ENCODE peak calls at places on chromosome 2, in eight cellular contexts. M, T, Y, U, A, O, K and X are unnamed samples.

GRCh38 chr2:171411791-171412483 is 21.9 kb downstream of the METTL8 start:
- DNase-seq in K (no peak), A (no peak), M (no peak), Y (peak), O (no peak), T (no peak), U (no peak), X (peak)

GRCh38 chr2:239630618-239631286 is 229.9 kb upstream of the HDAC4 start:
- DNase-seq in T (no peak), Y (peak), U (no peak), A (no peak), O (peak), K (no peak), M (peak), X (no peak)

GRCh38 chr2:105842555-105842954 is 97.8 kb downstream of the NCK2 start:
- DNase-seq in M (no peak), O (no peak), Y (no peak), A (no peak), K (no peak), T (no peak), U (no peak), X (no peak)

GRCh38 chr2:181356526-181356925 is 100.7 kb upstream of the ITGA4 start:
- DNase-seq in A (no peak), O (no peak), K (no peak), U (no peak), Y (no peak), T (no peak), M (no peak), X (no peak)

GRCh38 chr2:105853354-105854088 is 108.8 kb downstream of the NCK2 start:
- DNase-seq in O (no peak), M (no peak), K (no peak), A (peak), U (no peak), T (no peak), Y (peak), X (peak)

GRCh38 chr2:241882090-241882625 is 12.6 kb downstream of the RTP5 start:
- DNase-seq in M (no peak), Y (no peak), T (no peak), K (no peak), A (no peak), U (no peak), O (no peak), X (no peak)

GRCh38 chr2:205679410-205680009 is 2.8 kb upstream of the NRP2 start:
- DNase-seq in A (no peak), T (no peak), M (no peak), K (no peak), O (no peak), Y (peak), U (no peak), X (peak)

GRCh38 chr2:217959723-217960122 is 43.1 kb downstream of the TNS1 start:
- DNase-seq in A (no peak), O (no peak), Y (no peak), K (no peak), M (no peak), U (peak), T (no peak), X (no peak)

GRCh38 chr2:69642709-69643601 is 584 bp downstream of the AAK1 start:
- DNase-seq in U (peak), A (no peak), O (peak), M (peak), K (peak), T (peak), Y (peak), X (peak)

GRCh38 chr2:174012347-174013309 is 47.5 kb upstream of the SP3 start:
- DNase-seq in M (peak), U (peak), Y (peak), T (peak), O (no peak), A (no peak), K (peak), X (no peak)

GRCh38 chr2:180847073-180847472 is 133.3 kb upstream of the UBE2E3 start:
- DNase-seq in A (no peak), Y (no peak), O (no peak), K (no peak), T (no peak), M (no peak), U (no peak), X (no peak)

GRCh38 chr2:75577280-75577679 is 16.5 kb upstream of the EVA1A start:
- DNase-seq in M (no peak), A (no peak), U (no peak), T (no peak), Y (peak), K (no peak), O (no peak), X (peak)

GRCh38 chr2:169329669-169330554 is 32.4 kb downstream of the LRP2 start:
- DNase-seq in Y (no peak), A (no peak), O (no peak), T (no peak), M (no peak), K (no peak), U (no peak), X (no peak)

GRCh38 chr2:128801581-128801980 is 482.9 kb upstream of the HS6ST1 start:
- DNase-seq in O (no peak), M (no peak), K (no peak), U (no peak), A (no peak), Y (no peak), T (no peak), X (no peak)

GRCh38 chr2:227717687-227718567 is at the start of gene SLC19A3:
- DNase-seq in U (peak), Y (peak), A (no peak), K (peak), O (peak), T (peak), M (peak), X (peak)

GRCh38 chr2:152523091-152523490 is 188.1 kb downstream of the FMNL2 start:
- DNase-seq in Y (peak), A (no peak), O (no peak), U (no peak), K (no peak), T (no peak), M (no peak), X (peak)

GRCh38 chr2:42951263-42951938 is 159.0 kb upstream of the HAAO start:
- DNase-seq in A (no peak), M (no peak), Y (no peak), K (no peak), O (no peak), U (no peak), T (no peak), X (no peak)

GRCh38 chr2:58521803-58522602 is 280.9 kb upstream of the FANCL start:
- DNase-seq in O (no peak), K (no peak), M (no peak), U (no peak), Y (peak), A (no peak), T (no peak), X (peak)

GRCh38 chr2:113124181-113124961 is 3.0 kb upstream of the IL1RN start:
- DNase-seq in Y (peak), A (no peak), U (no peak), T (no peak), O (no peak), K (no peak), M (no peak), X (peak)

GRCh38 chr2:2326053-2326452 is 5.0 kb downstream of the MYT1L start:
- DNase-seq in O (no peak), A (no peak), Y (no peak), U (no peak), K (no peak), M (no peak), T (no peak), X (no peak)

GRCh38 chr2:220556658-220557057 is 929.2 kb downstream of the SLC4A3 start:
- DNase-seq in Y (peak), O (no peak), U (no peak), A (no peak), T (no peak), K (no peak), M (no peak), X (peak)

GRCh38 chr2:145460151-145460550 is 940.2 kb upstream of the ZEB2 start:
- DNase-seq in U (no peak), T (no peak), Y (no peak), K (no peak), A (no peak), M (no peak), O (no peak), X (no peak)

GRCh38 chr2:212156114-212156513 is 382.5 kb downstream of the ERBB4 start:
- DNase-seq in T (no peak), A (no peak), U (no peak), O (no peak), K (no peak), Y (no peak), M (no peak), X (no peak)

GRCh38 chr2:31429040-31429439 is 14.5 kb upstream of the XDH start:
- DNase-seq in O (no peak), M (no peak), A (no peak), U (no peak), T (no peak), Y (no peak), K (no peak), X (no peak)

GRCh38 chr2:75528221-75528977 is 32.3 kb downstream of the EVA1A start:
- DNase-seq in T (no peak), A (no peak), Y (peak), K (peak), O (no peak), U (peak), M (no peak), X (peak)

GRCh38 chr2:98917031-98917459 is 19.0 kb downstream of the CRACDL start:
- DNase-seq in A (peak), O (peak), Y (peak), K (no peak), U (no peak), T (no peak), M (peak), X (peak)

GRCh38 chr2:122100371-122101150 is 345.1 kb downstream of the TSN start:
- DNase-seq in A (no peak), T (no peak), M (no peak), U (peak), Y (no peak), O (no peak), K (no peak), X (no peak)

GRCh38 chr2:113079123-113079522 is 11.4 kb downstream of the IL1F10 start:
- DNase-seq in Y (peak), A (no peak), M (no peak), U (no peak), T (no peak), K (no peak), O (no peak), X (no peak)

GRCh38 chr2:185035906-185036305 is 437.6 kb downstream of the ZNF804A start:
- DNase-seq in U (no peak), K (no peak), A (no peak), O (no peak), M (no peak), Y (no peak), T (no peak), X (no peak)

GRCh38 chr2:18949871-18950597 is 360.7 kb upstream of the NT5C1B start:
- DNase-seq in A (no peak), Y (no peak), U (no peak), K (no peak), M (peak), O (peak), T (no peak), X (no peak)

GRCh38 chr2:201971516-201972228 is 62.0 kb upstream of the FZD7 start:
- DNase-seq in K (no peak), U (no peak), M (no peak), T (no peak), A (no peak), O (no peak), Y (no peak), X (no peak)

GRCh38 chr2:133561045-133561852 is 7.0 kb downstream of the NCKAP5 start:
- DNase-seq in K (no peak), Y (peak), A (peak), U (no peak), M (peak), O (peak), T (no peak), X (peak)

GRCh38 chr2:870426-870825 is 80.2 kb upstream of the SNTG2 start:
- DNase-seq in A (no peak), T (no peak), Y (no peak), K (no peak), O (no peak), U (no peak), M (no peak), X (no peak)

GRCh38 chr2:239943571-239943970 is 81.6 kb downstream of the NDUFA10 start:
- DNase-seq in U (no peak), Y (no peak), K (no peak), M (no peak), T (no peak), A (no peak), O (no peak), X (no peak)

GRCh38 chr2:207792244-207792785 is 22.6 kb upstream of the FZD5 start:
- DNase-seq in A (peak), O (no peak), Y (peak), K (no peak), T (no peak), U (peak), M (no peak), X (peak)

GRCh38 chr2:100142393-100142792 is at the start of gene AFF3:
- DNase-seq in O (no peak), M (no peak), T (no peak), Y (no peak), K (no peak), U (no peak), A (no peak), X (no peak)

GRCh38 chr2:120741514-120742448 is 6.1 kb downstream of the GLI2 start:
- DNase-seq in M (no peak), U (peak), A (no peak), K (peak), Y (no peak), O (no peak), T (no peak), X (no peak)

GRCh38 chr2:231425291-231425810 is 29.8 kb downstream of the B3GNT7 start:
- DNase-seq in T (no peak), U (no peak), M (no peak), A (no peak), K (no peak), O (no peak), Y (no peak), X (no peak)

GRCh38 chr2:181203916-181204315 is 223.5 kb downstream of the UBE2E3 start:
- DNase-seq in Y (no peak), U (no peak), K (no peak), M (no peak), A (no peak), O (no peak), T (no peak), X (no peak)

GRCh38 chr2:122875091-122875651 is 1119.7 kb downstream of the TSN start:
- DNase-seq in M (no peak), Y (no peak), T (no peak), A (no peak), O (no peak), U (no peak), K (no peak), X (no peak)

GRCh38 chr2:12097860-12098259 is 351.4 kb downstream of the LPIN1 start:
- DNase-seq in O (no peak), Y (no peak), T (no peak), A (no peak), M (no peak), K (no peak), U (no peak), X (peak)
- TF ChIP-seq CTCF in O (no peak), Y (no peak), T (no peak), A (no peak), M (no peak), K (no peak), U (no peak), X (no peak)

GRCh38 chr2:127701193-127701650 is at the start of gene SFT2D3:
- DNase-seq in O (peak), T (peak), M (peak), A (peak), Y (peak), K (peak), U (peak), X (peak)

GRCh38 chr2:127700527-127701192 is 637 bp upstream of the SFT2D3 start:
- DNase-seq in Y (peak), K (peak), T (peak), U (peak), M (peak), A (peak), O (no peak), X (no peak)

GRCh38 chr2:127701651-127702394 is 526 bp downstream of the SFT2D3 start:
- DNase-seq in U (peak), Y (peak), O (no peak), K (peak), A (peak), T (peak), M (peak), X (peak)

GRCh38 chr2:127703282-127703681 is 2.0 kb downstream of the SFT2D3 start:
- DNase-seq in O (no peak), T (no peak), M (no peak), K (no peak), A (no peak), U (no peak), Y (no peak), X (no peak)

DNA sequence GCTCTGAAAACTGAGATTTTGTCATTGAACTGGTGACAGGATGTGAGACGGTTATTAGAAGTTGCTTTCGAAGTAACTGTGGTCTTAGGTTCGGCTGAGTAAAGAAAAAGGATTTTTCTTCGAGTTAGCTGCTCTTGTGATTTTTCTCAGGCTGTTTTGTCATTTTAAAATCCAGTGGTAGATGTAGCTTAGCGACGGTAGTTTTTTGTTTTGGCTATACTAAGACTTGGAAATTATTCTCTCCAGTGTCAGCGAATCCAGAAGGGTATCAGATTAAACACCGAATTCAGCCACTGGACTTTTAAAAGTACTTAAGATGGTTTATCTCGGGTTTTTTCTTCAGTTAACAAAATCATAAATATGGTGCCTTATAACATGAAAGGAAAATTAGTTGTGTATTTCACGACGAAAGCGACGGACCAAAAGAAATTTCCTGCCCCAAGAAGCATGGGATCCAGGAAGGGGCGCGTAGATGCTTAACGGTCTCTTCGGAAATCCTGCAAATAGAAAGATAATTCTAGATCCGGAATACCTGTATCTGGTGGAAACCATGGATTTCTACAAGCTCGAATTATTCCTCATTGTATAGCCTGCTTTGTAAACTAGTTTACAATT is 1.2 kb downstream of the SFT2D3 start:
- DNase-seq in K (no peak), U (no peak), T (no peak), O (no peak), A (no peak), Y (no peak), M (no peak), X (no peak)
- TF ChIP-seq CTCF in K (no peak), U (no peak), T (no peak), O (no peak), A (no peak), Y (no peak), M (no peak), X (no peak)

GRCh38 chr2:233353769-233354499 is at the start of gene DGKD:
- DNase-seq in Y (peak), U (peak), M (peak), T (peak), A (peak), K (peak), O (no peak), X (no peak)
- TF ChIP-seq CTCF in Y (peak), U (peak), M (peak), T (peak), A (no peak), K (no peak), O (peak), X (peak)

GRCh38 chr2:40284797-40285196 is 167.1 kb downstream of the SLC8A1 start:
- DNase-seq in O (no peak), Y (no peak), A (no peak), M (no peak), U (no peak), T (no peak), K (no peak), X (no peak)
- TF ChIP-seq CTCF in O (no peak), Y (no peak), A (no peak), M (no peak), U (no peak), T (no peak), K (no peak), X (no peak)

GRCh38 chr2:159859583-159859982 is 61.6 kb upstream of the CD302 start:
- DNase-seq in T (no peak), U (no peak), Y (no peak), K (no peak), O (no peak), M (no peak), A (no peak), X (no peak)
- TF ChIP-seq CTCF in T (no peak), U (no peak), Y (no peak), K (no peak), O (no peak), M (no peak), A (no peak), X (no peak)

GRCh38 chr2:182766626-182767025 is 50.6 kb downstream of the DNAJC10 start:
- DNase-seq in A (no peak), O (no peak), K (no peak), U (no peak), M (no peak), T (no peak), Y (no peak), X (no peak)

GRCh38 chr2:182758379-182758778 is 42.3 kb downstream of the DNAJC10 start:
- DNase-seq in U (no peak), M (no peak), K (no peak), A (no peak), Y (no peak), O (no peak), T (no peak), X (no peak)

GRCh38 chr2:182767578-182767977 is 51.5 kb downstream of the DNAJC10 start:
- DNase-seq in O (no peak), K (no peak), U (peak), A (peak), Y (peak), T (no peak), M (peak), X (peak)

GRCh38 chr2:182763311-182763912 is 47.4 kb downstream of the DNAJC10 start:
- DNase-seq in Y (peak), A (peak), O (no peak), M (peak), K (no peak), U (peak), T (peak), X (peak)

GRCh38 chr2:182761903-182762302 is 45.8 kb downstream of the DNAJC10 start:
- DNase-seq in U (no peak), M (no peak), K (no peak), O (no peak), T (no peak), Y (peak), A (no peak), X (peak)
- TF ChIP-seq CTCF in U (no peak), M (peak), K (no peak), O (no peak), T (no peak), Y (no peak), A (no peak), X (no peak)

GRCh38 chr2:62209427-62209991 is 13.6 kb downstream of the B3GNT2 start:
- DNase-seq in Y (no peak), T (no peak), M (no peak), U (no peak), K (no peak), A (no peak), O (no peak), X (no peak)
- TF ChIP-seq CTCF in Y (no peak), T (no peak), M (no peak), U (no peak), K (no peak), A (no peak), O (no peak), X (no peak)